ENCODE peak calls at places on chromosomes 7 and 10, in six cellular contexts. O, V, Q, T, I and S are unnamed samples. For H3K36me3 and H3K4me1, the result is how much of the 10 kb centered on the place peaks cover.

GRCh38 chr7:142960955-142961512 is 1.1 kb downstream of the KEL start:
- DNase-seq in O (no peak), V (no peak), Q (no peak), T (no peak), I (no peak), S (no peak)

GRCh38 chr7:43649755-43650274 is 66.9 kb downstream of the STK17A start:
- DNase-seq in O (no peak), V (peak), Q (no peak), T (no peak), I (no peak), S (no peak)

GRCh38 chr10:119250641-119251314 is 43.4 kb downstream of the GRK5 start:
- DNase-seq in O (no peak), V (no peak), Q (no peak), T (no peak), I (no peak), S (no peak)

GRCh38 chr10:35827783-35828182 is 185.7 kb upstream of the FZD8 start:
- DNase-seq in O (no peak), V (no peak), Q (no peak), T (no peak), I (no peak), S (no peak)

GRCh38 chr7:136555933-136556332 is 312.5 kb upstream of the CHRM2 start:
- DNase-seq in O (no peak), V (no peak), Q (no peak), T (peak), I (no peak), S (peak)

GRCh38 chr7:5420841-5421625 is 2.6 kb downstream of the TNRC18 start:
- DNase-seq in O (peak), V (no peak), Q (no peak), T (peak), I (no peak), S (no peak)

GRCh38 chr7:45596665-45597095 is 22.5 kb downstream of the ADCY1 start:
- DNase-seq in O (no peak), V (no peak), Q (no peak), T (no peak), I (no peak), S (no peak)

GRCh38 chr7:52120908-52121307 is 804.3 kb upstream of the COBL start:
- DNase-seq in O (no peak), V (no peak), Q (no peak), T (no peak), I (no peak), S (no peak)

GRCh38 chr7:128453836-128454804 is 1.6 kb upstream of the HILPDA start:
- DNase-seq in O (peak), V (peak), Q (no peak), T (peak), I (peak), S (peak)

GRCh38 chr10:2650328-2650727 is 417.0 kb upstream of the PFKP start:
- DNase-seq in O (no peak), V (no peak), Q (no peak), T (no peak), I (no peak), S (no peak)

GRCh38 chr7:7351156-7351555 is 168.8 kb downstream of the C1GALT1 start:
- DNase-seq in O (no peak), V (no peak), Q (no peak), T (no peak), I (no peak), S (no peak)

GRCh38 chr7:104328970-104329825 is 795 bp downstream of the LHFPL3 start:
- DNase-seq in O (no peak), V (no peak), Q (no peak), T (peak), I (peak), S (no peak)

GRCh38 chr7:25382175-25382574 is 153.9 kb upstream of the NPVF start:
- DNase-seq in O (no peak), V (no peak), Q (no peak), T (no peak), I (no peak), S (no peak)

GRCh38 chr7:81608748-81609382 is 161.0 kb downstream of the HGF start:
- DNase-seq in O (no peak), V (no peak), Q (no peak), T (no peak), I (no peak), S (no peak)

GRCh38 chr7:124768525-124768924 is 2.9 kb upstream of the GPR37 start:
- DNase-seq in O (no peak), V (no peak), Q (no peak), T (no peak), I (no peak), S (no peak)

GRCh38 chr7:96414931-96415292 is 93.0 kb upstream of the SLC25A13 start:
- DNase-seq in O (no peak), V (peak), Q (peak), T (peak), I (peak), S (peak)

GRCh38 chr7:128454808-128455555 is 696 bp upstream of the HILPDA start:
- DNase-seq in O (no peak), V (no peak), Q (no peak), T (no peak), I (peak), S (no peak)

GRCh38 chr7:45174328-45174610 is 16.7 kb downstream of the RAMP3 start:
- DNase-seq in O (peak), V (no peak), Q (no peak), T (no peak), I (no peak), S (no peak)

GRCh38 chr7:48964074-48964473 is 39.7 kb downstream of the CDC14C start:
- DNase-seq in O (no peak), V (no peak), Q (peak), T (no peak), I (no peak), S (no peak)

GRCh38 chr10:184911-185310 is 49.7 kb downstream of the ZMYND11 start:
- DNase-seq in O (no peak), V (no peak), Q (no peak), T (no peak), I (no peak), S (no peak)

GRCh38 chr10:43120116-43120947 is 17.9 kb upstream of the CSGALNACT2 start:
- DNase-seq in O (peak), V (no peak), Q (no peak), T (no peak), I (no peak), S (no peak)

GRCh38 chr10:15478429-15478828 is 107.3 kb upstream of the FAM171A1 start:
- DNase-seq in O (no peak), V (no peak), Q (no peak), T (no peak), I (no peak), S (no peak)

GRCh38 chr7:107036535-107036934 is 8.0 kb upstream of the PRKAR2B start:
- DNase-seq in O (no peak), V (no peak), Q (no peak), T (no peak), I (no peak), S (no peak)

DNA sequence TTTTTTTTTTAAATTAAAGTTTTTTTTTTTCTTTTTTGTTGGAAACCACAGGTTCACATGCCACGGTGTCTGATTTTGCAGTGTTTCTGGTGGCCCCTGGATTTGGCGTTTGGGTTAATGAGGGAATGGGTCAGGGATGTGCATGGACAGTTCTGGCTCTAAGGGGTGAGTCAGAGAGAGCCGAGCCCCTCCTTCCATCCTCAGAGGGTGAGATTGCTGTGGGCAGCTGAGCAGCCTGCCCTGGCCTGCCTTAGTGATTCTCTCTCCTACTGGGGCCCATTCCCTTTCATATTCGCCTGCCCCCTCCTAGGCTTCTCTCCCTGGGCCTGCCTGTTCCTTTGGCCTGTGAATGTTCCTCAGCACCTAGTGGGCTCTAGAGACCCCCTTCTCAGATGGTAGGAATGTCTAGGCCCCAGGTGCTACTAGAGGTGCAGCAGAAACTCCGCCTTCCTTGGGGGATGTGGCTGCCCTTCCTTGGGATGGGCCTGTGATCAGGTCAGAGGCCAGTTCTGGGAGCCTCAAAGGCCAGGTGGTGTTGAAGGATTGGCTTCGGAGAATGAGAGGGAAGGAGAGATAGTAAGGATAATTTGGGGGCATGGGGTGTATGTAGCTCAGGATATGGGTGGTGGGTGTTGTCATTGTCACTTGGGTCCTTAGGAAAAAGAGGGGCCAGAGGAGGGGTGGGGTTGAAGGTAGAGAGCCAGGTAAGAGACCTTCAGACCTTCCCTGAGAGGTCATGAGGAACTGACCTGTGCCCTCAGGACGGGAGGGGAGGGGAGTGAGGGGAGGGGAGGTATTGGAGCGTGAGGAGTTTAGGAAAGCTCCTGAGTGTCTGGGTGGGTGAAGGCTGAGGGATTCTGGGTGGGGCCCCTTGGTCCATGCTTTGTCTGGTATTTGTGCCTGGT is 19.8 kb downstream of the TSPAN14 start:
- DNase-seq in O (no peak), V (no peak), Q (no peak), T (no peak), I (no peak), S (no peak)
- H3K36me3 ChIP-seq in O (half or more), V (under half), Q (under half), T (under half), I (under half), S (under half)

DNA sequence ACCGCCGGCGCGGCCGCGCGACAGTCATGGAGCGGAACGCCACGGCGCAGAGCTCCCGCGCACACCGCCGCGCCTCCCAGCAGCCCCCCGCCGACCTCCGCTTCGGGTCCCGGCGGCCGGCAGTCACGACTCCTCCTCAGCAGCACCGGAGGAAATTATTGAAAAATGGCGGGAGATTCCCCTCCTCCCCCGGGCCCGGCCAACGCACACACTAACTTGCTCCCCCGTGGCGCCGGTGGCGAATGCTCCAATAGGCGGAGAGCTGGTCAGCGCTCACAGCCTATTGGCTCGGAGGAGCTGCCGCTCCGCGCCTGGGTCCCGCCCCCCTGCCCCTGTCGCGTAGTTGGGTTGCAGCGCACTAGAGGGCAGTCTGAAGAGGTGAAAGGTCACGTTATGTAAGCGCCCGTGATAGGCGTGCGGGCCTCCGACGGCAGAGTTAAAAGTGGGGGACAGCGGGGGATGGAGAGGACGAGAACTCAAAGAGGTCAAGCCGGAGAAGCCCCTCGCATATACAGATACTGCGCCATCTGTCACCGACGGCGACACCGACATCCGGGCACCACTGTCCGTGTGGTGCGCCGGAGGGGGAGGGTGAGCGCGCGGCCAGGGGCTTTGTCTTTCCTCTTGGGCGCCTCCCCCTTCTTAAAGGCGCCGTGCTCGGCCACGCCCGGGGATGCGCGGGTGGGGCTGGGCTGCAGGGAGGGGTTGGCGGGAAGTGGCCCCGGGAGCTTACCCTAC is at the start of gene BAZ1B:
- DNase-seq in O (peak), V (peak), Q (peak), T (peak), I (peak), S (peak)
- H3K4me1 ChIP-seq in O (under half), V (under half), Q (under half), T (under half), I (under half), S (under half)

DNA sequence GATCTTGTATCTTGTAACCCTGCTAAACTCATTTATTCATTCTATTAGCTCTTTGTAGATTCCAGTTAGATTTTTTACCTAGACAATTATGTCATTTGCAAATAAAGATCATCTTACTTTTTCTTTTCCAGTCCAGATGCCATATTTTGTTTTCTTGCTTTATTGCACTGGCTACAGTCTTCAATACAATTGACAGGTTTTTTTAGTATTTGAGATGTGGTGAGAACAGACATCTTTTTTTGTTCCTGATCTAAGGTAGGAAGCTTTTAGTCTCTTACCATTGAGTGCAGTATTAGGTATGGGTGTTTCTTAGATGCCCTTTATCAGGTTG is 12.1 kb downstream of the SPRN start:
- DNase-seq in O (no peak), V (no peak), Q (no peak), T (no peak), I (no peak), S (no peak)
- H3K36me3 ChIP-seq in O (under half), V (under half), Q (under half), T (half or more), I (under half), S (under half)

DNA sequence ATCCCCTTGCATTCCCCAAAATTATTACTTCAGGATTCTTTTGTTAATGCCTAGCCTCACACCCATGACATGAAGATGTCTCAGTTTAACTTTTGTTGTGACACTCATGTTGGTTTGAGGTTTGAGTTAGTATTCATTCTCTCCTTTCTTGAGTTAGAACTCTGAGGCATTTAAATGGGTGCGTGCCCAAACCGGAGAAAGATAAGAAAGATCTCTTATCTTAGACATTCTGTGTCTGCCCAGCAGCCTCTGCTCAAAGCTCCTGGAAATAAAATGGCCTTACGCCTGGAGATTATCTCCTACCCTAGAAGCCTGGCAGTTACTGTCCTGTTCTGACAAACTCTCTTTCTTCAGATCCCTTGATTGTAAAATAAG is 26.3 kb downstream of the WBP1L start:
- DNase-seq in O (no peak), V (no peak), Q (no peak), T (no peak), I (no peak), S (no peak)
- H3K4me1 ChIP-seq in O (half or more), V (under half), Q (under half), T (under half), I (under half), S (under half)

GRCh38 chr7:3683886-3684539 is 383.0 kb downstream of the SDK1 start:
- DNase-seq in O (no peak), V (peak), Q (no peak), T (no peak), I (peak), S (no peak)
- H3K36me3 ChIP-seq in O (under half), V (under half), Q (under half), T (under half), I (under half), S (under half)

GRCh38 chr10:82245157-82245556 is 370.2 kb downstream of the NRG3 start:
- DNase-seq in O (no peak), V (no peak), Q (no peak), T (no peak), I (no peak), S (no peak)

GRCh38 chr10:82240408-82240807 is 365.4 kb downstream of the NRG3 start:
- DNase-seq in O (no peak), V (no peak), Q (no peak), T (no peak), I (no peak), S (no peak)

GRCh38 chr10:82238291-82238690 is 363.3 kb downstream of the NRG3 start:
- DNase-seq in O (no peak), V (no peak), Q (no peak), T (no peak), I (no peak), S (no peak)

GRCh38 chr10:82245906-82246305 is 370.9 kb downstream of the NRG3 start:
- DNase-seq in O (no peak), V (no peak), Q (no peak), T (no peak), I (no peak), S (no peak)

DNA sequence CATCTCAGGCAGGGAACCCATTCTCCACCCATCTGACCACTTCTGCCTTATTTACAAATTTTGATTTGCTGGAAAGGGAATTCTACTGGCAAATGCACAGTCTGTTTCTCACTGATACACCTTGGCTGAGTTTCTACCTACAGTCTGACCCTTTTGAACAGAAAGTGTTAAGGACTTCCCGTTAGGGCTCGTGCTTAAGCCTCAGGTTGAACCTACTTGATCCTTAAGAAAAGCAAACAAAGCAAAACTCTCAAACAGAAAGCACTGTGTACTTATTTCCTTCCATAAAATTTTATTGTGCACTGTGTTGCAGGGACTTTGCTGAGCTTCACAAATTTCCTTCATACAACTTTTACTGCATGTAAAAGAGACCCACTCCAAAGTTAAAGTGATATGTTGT is 367.8 kb downstream of the NRG3 start:
- DNase-seq in O (no peak), V (peak), Q (no peak), T (no peak), I (peak), S (no peak)
- H3K4me1 ChIP-seq in O (under half), V (under half), Q (under half), T (under half), I (under half), S (under half)

DNA sequence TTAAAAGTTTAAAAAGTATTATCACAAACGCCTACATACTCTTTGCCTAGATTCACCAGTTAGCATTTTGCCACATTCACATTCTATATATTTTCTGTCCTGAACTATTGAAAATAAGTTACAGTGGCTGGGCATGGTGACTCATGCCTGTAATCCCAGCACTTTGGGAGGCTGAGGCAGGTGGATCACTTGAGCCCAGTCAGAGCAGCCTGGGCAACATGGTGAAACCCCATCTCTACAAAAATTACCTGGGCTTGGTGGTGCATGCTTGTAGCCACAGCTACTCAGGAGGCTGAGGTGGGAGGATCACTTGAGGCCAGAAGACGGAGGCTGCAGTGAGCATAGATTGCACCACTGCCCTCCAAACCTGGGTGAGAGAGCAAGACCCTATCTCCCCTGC is 5.3 kb downstream of the ARPC1A start:
- DNase-seq in O (no peak), V (no peak), Q (no peak), T (no peak), I (no peak), S (no peak)
- H3K36me3 ChIP-seq in O (under half), V (under half), Q (under half), T (under half), I (under half), S (under half)

DNA sequence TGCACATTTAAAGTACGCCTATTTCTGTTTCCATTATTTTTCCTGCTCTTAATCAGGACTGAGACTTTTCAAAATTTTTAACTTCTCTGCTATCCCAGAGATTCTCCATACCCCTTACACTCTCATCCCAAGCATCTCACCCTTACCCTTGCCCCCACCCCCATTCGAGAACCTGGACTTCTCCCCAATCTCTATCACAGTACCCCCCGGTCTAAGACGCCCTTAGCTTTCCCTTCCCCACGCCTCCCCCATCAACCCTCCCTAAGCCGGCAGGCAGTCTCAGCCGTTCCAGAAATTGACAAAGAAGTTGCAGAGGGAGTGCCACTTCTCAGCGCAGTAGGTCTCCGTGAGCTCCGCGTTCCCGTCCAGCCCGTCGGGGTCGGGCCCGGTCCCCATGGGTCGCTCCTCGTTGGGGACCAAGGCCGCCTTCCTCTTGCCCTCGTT is 1.4 kb downstream of the FGFBP3 start:
- DNase-seq in O (no peak), V (no peak), Q (no peak), T (no peak), I (peak), S (peak)
- H3K4me1 ChIP-seq in O (under half), V (under half), Q (under half), T (under half), I (under half), S (under half)